ENCODE peak calls at places on chromosomes 2 and 18, in five cellular contexts. V is stimulated activated CD4-positive, alpha-beta T cell treated with anti-CD3 and anti-CD28 coated beads, Interleukin-1b, Interleukin-23, amount 100 ng/mL, for 24 hours; U is GM19239; D is Daoy; C is heart left ventricle. N is an unnamed sample.

GRCh38 chr2:157989227-157989626 is 112.4 kb upstream of the UPP2 start:
- DNase-seq in U (no peak), C (no peak), D (no peak), V (no peak), N (no peak)

GRCh38 chr2:29114514-29114840 is 738 bp upstream of the CLIP4 start:
- DNase-seq in C (no peak), U (no peak), D (no peak), V (no peak), N (no peak)

GRCh38 chr18:32669549-32670165 is 103.2 kb downstream of the KLHL14 start:
- DNase-seq in D (no peak), V (no peak), U (no peak), C (no peak), N (no peak)

GRCh38 chr2:120239488-120240287 is 13.0 kb upstream of the RALB start:
- DNase-seq in C (peak), V (no peak), D (peak), U (no peak), N (no peak)

GRCh38 chr2:227204452-227204851 is 40.0 kb downstream of the COL4A3 start:
- DNase-seq in D (no peak), U (no peak), V (no peak), C (no peak), N (no peak)

GRCh38 chr2:219627105-219628100 is at the start of gene SLC4A3:
- DNase-seq in C (peak), V (no peak), D (peak), U (no peak), N (no peak)

GRCh38 chr2:215831296-215831913 is 181.9 kb downstream of the MREG start:
- DNase-seq in D (peak), U (no peak), V (no peak), C (peak), N (no peak)

GRCh38 chr2:229344151-229344551 is 73.1 kb upstream of the PID1 start:
- DNase-seq in D (peak), V (no peak), C (no peak), U (no peak), N (no peak)

GRCh38 chr2:46225150-46225480 is 72.1 kb upstream of the EPAS1 start:
- DNase-seq in U (no peak), D (no peak), V (no peak), C (no peak), N (no peak)

GRCh38 chr2:121849236-121849635 is 93.8 kb downstream of the TSN start:
- DNase-seq in C (no peak), V (no peak), U (no peak), D (no peak), N (no peak)

GRCh38 chr18:13530879-13531387 is 195.4 kb downstream of the FAM210A start:
- DNase-seq in V (no peak), U (no peak), D (peak), C (peak), N (no peak)

GRCh38 chr2:15675456-15676195 is 84.0 kb downstream of the DDX1 start:
- DNase-seq in C (no peak), U (no peak), D (peak), V (no peak), N (no peak)

GRCh38 chr2:219704878-219705277 is 77.4 kb downstream of the SLC4A3 start:
- DNase-seq in U (no peak), D (no peak), V (no peak), C (no peak), N (no peak)

GRCh38 chr2:186605041-186605440 is 15.2 kb downstream of the ITGAV start:
- DNase-seq in D (peak), C (no peak), V (no peak), U (no peak), N (no peak)

GRCh38 chr2:176535480-176536113 is 266.4 kb downstream of the MTX2 start:
- DNase-seq in D (peak), C (no peak), U (no peak), V (no peak), N (no peak)

GRCh38 chr2:122322815-122323214 is 567.4 kb downstream of the TSN start:
- DNase-seq in C (no peak), D (no peak), V (no peak), U (no peak), N (no peak)

GRCh38 chr18:76395609-76396008 is 99.4 kb downstream of the ZNF516 start:
- DNase-seq in U (no peak), C (no peak), V (no peak), D (no peak), N (no peak)

GRCh38 chr2:235095569-235095968 is 143.8 kb downstream of the SH3BP4 start:
- DNase-seq in U (no peak), D (no peak), V (no peak), C (no peak), N (no peak)

GRCh38 chr2:99821572-99822369 is 320.6 kb downstream of the AFF3 start:
- DNase-seq in C (no peak), V (no peak), D (peak), U (no peak), N (no peak)

GRCh38 chr2:191617589-191617988 is 60.3 kb upstream of the NABP1 start:
- DNase-seq in V (no peak), C (no peak), U (peak), D (no peak), N (no peak)

GRCh38 chr2:9002637-9003365 is 683 bp downstream of the MBOAT2 start:
- DNase-seq in V (no peak), U (peak), C (peak), D (peak), N (peak)

GRCh38 chr2:213806125-213806726 is 522.0 kb downstream of the SPAG16 start:
- DNase-seq in C (no peak), U (no peak), V (no peak), D (no peak), N (no peak)

GRCh38 chr18:67301592-67301991 is 214.9 kb downstream of the DSEL start:
- DNase-seq in U (no peak), C (no peak), D (no peak), V (no peak), N (no peak)

GRCh38 chr18:62663731-62664336 is 51.5 kb upstream of the PHLPP1 start:
- DNase-seq in U (no peak), C (peak), D (peak), V (no peak), N (no peak)

GRCh38 chr18:50468802-50469201 is 91.1 kb upstream of the MAPK4 start:
- DNase-seq in D (no peak), U (no peak), V (no peak), C (no peak), N (no peak)

GRCh38 chr2:70094171-70094977 is 7.1 kb downstream of the PCBP1 start:
- DNase-seq in V (no peak), C (no peak), U (no peak), D (no peak), N (no peak)

GRCh38 chr2:96143848-96144480 is 1.3 kb downstream of the DUSP2 start:
- DNase-seq in U (peak), V (no peak), C (peak), D (no peak), N (no peak)

GRCh38 chr2:215917953-215918620 is 95.3 kb downstream of the MREG start:
- DNase-seq in U (peak), V (no peak), C (no peak), D (peak), N (no peak)

GRCh38 chr2:17795309-17795708 is 21.0 kb upstream of the MSGN1 start:
- DNase-seq in V (no peak), C (no peak), D (no peak), U (no peak), N (no peak)

GRCh38 chr2:37350034-37350433 is 5.6 kb downstream of the QPCT start:
- DNase-seq in C (no peak), U (no peak), D (peak), V (no peak), N (no peak)

GRCh38 chr18:57505231-57505630 is 70.1 kb downstream of the ONECUT2 start:
- DNase-seq in D (no peak), C (no peak), V (no peak), U (no peak), N (no peak)

GRCh38 chr2:241110607-241111442 is 8.7 kb upstream of the MTERF4 start:
- DNase-seq in D (no peak), C (no peak), U (no peak), V (no peak), N (no peak)

GRCh38 chr2:236163483-236164200 is 4.5 kb downstream of the GBX2 start:
- DNase-seq in U (no peak), V (no peak), C (no peak), D (no peak), N (no peak)

GRCh38 chr2:171309727-171310265 is 124.0 kb downstream of the METTL8 start:
- DNase-seq in D (no peak), V (no peak), U (no peak), C (no peak), N (no peak)

GRCh38 chr18:48884306-48885235 is 66.2 kb downstream of the SMAD7 start:
- DNase-seq in V (no peak), C (no peak), U (no peak), D (no peak), N (no peak)

GRCh38 chr2:209556354-209556961 is 132.6 kb downstream of the MAP2 start:
- DNase-seq in U (peak), C (no peak), V (no peak), D (peak), N (no peak)